ENCODE peak calls at places on chromosomes 3 and 15, in four cellular contexts. One of them, this sample, is unnamed.

GRCh38 chr15:89442671-89443307 is 53.6 kb downstream of the RHCG start:
- DNase-seq in fibroblast of mammary gland: peak
- DNase-seq in A549: peak
- DNase-seq in brain microvascular endothelial cell: peak
- DNase-seq in this sample: peak

GRCh38 chr3:160092760-160093159 is 104.1 kb downstream of the IL12A start:
- DNase-seq in A549: no peak
- DNase-seq in fibroblast of mammary gland: no peak
- DNase-seq in brain microvascular endothelial cell: no peak
- DNase-seq in this sample: no peak

GRCh38 chr15:69400850-69401249 is 13.3 kb upstream of the KIF23 start:
- DNase-seq in brain microvascular endothelial cell: no peak
- DNase-seq in fibroblast of mammary gland: no peak
- DNase-seq in A549: no peak
- DNase-seq in this sample: no peak

GRCh38 chr15:57861805-57862586 is 155.5 kb downstream of the POLR2M start:
- DNase-seq in fibroblast of mammary gland: peak
- DNase-seq in brain microvascular endothelial cell: peak
- DNase-seq in A549: no peak
- DNase-seq in this sample: peak

GRCh38 chr3:71703796-71704195 is 21.4 kb downstream of the EIF4E3 start:
- DNase-seq in brain microvascular endothelial cell: no peak
- DNase-seq in fibroblast of mammary gland: no peak
- DNase-seq in A549: no peak
- DNase-seq in this sample: no peak

GRCh38 chr15:74426404-74427281 is 7.1 kb downstream of the SEMA7A start:
- DNase-seq in A549: no peak
- DNase-seq in brain microvascular endothelial cell: no peak
- DNase-seq in fibroblast of mammary gland: no peak
- DNase-seq in this sample: no peak

GRCh38 chr15:33612721-33613304 is 302.0 kb downstream of the RYR3 start:
- DNase-seq in A549: no peak
- DNase-seq in brain microvascular endothelial cell: no peak
- DNase-seq in fibroblast of mammary gland: peak
- DNase-seq in this sample: no peak

GRCh38 chr3:50146316-50146901 is 8.7 kb upstream of the SEMA3F start:
- DNase-seq in A549: no peak
- DNase-seq in brain microvascular endothelial cell: no peak
- DNase-seq in fibroblast of mammary gland: no peak
- DNase-seq in this sample: no peak

GRCh38 chr3:31833391-31834165 is 147.5 kb downstream of the OSBPL10 start:
- DNase-seq in brain microvascular endothelial cell: no peak
- DNase-seq in A549: no peak
- DNase-seq in fibroblast of mammary gland: peak
- DNase-seq in this sample: peak

GRCh38 chr3:99747915-99748314 is 69.7 kb upstream of the CMSS1 start:
- DNase-seq in fibroblast of mammary gland: peak
- DNase-seq in brain microvascular endothelial cell: peak
- DNase-seq in A549: no peak
- DNase-seq in this sample: no peak

GRCh38 chr3:197393711-197394110 is 95.3 kb upstream of the DLG1 start:
- DNase-seq in A549: no peak
- DNase-seq in brain microvascular endothelial cell: no peak
- DNase-seq in fibroblast of mammary gland: no peak
- DNase-seq in this sample: no peak

GRCh38 chr15:47961401-47962090 is 159.2 kb upstream of the SLC24A5 start:
- DNase-seq in brain microvascular endothelial cell: no peak
- DNase-seq in A549: no peak
- DNase-seq in fibroblast of mammary gland: no peak
- DNase-seq in this sample: no peak

GRCh38 chr3:48798998-48799397 is 48.7 kb downstream of the PRKAR2A start:
- DNase-seq in fibroblast of mammary gland: no peak
- DNase-seq in A549: no peak
- DNase-seq in brain microvascular endothelial cell: no peak
- DNase-seq in this sample: no peak

GRCh38 chr15:83659011-83659811 is 5.3 kb downstream of the ADAMTSL3 start:
- DNase-seq in A549: no peak
- DNase-seq in fibroblast of mammary gland: no peak
- DNase-seq in brain microvascular endothelial cell: no peak
- DNase-seq in this sample: no peak

GRCh38 chr3:36546196-36546595 is 165.9 kb downstream of the STAC start:
- DNase-seq in brain microvascular endothelial cell: peak
- DNase-seq in fibroblast of mammary gland: peak
- DNase-seq in A549: no peak
- DNase-seq in this sample: no peak

GRCh38 chr15:83065431-83065830 is 1.6 kb downstream of the BTBD1 start:
- DNase-seq in A549: no peak
- DNase-seq in brain microvascular endothelial cell: no peak
- DNase-seq in fibroblast of mammary gland: no peak
- DNase-seq in this sample: peak

GRCh38 chr15:69853572-69853971 is 244.1 kb downstream of the TLE3 start:
- DNase-seq in brain microvascular endothelial cell: peak
- DNase-seq in fibroblast of mammary gland: peak
- DNase-seq in A549: peak
- DNase-seq in this sample: peak

GRCh38 chr3:43620953-43621405 is 832 bp downstream of the ANO10 start:
- DNase-seq in A549: peak
- DNase-seq in fibroblast of mammary gland: no peak
- DNase-seq in brain microvascular endothelial cell: peak
- DNase-seq in this sample: peak

GRCh38 chr3:106827515-106828213 is 549.6 kb upstream of the CCDC54 start:
- DNase-seq in brain microvascular endothelial cell: no peak
- DNase-seq in A549: no peak
- DNase-seq in fibroblast of mammary gland: no peak
- DNase-seq in this sample: peak

GRCh38 chr15:101091080-101092017 is 160.5 kb downstream of the CHSY1 start:
- DNase-seq in brain microvascular endothelial cell: peak
- DNase-seq in fibroblast of mammary gland: peak
- DNase-seq in A549: no peak
- DNase-seq in this sample: peak

GRCh38 chr15:40815042-40815678 is 7.9 kb upstream of the DNAJC17 start:
- DNase-seq in A549: no peak
- DNase-seq in fibroblast of mammary gland: no peak
- DNase-seq in brain microvascular endothelial cell: no peak
- DNase-seq in this sample: no peak

GRCh38 chr3:72299321-72299802 is 514.4 kb upstream of the PROK2 start:
- DNase-seq in A549: no peak
- DNase-seq in brain microvascular endothelial cell: peak
- DNase-seq in fibroblast of mammary gland: peak
- DNase-seq in this sample: no peak

GRCh38 chr3:45966969-45967640 is 23.8 kb downstream of the CXCR6 start:
- DNase-seq in brain microvascular endothelial cell: no peak
- DNase-seq in A549: no peak
- DNase-seq in fibroblast of mammary gland: no peak
- DNase-seq in this sample: no peak

GRCh38 chr15:40106203-40107161 is 2.2 kb downstream of the BMF start:
- DNase-seq in A549: peak
- DNase-seq in fibroblast of mammary gland: peak
- DNase-seq in brain microvascular endothelial cell: no peak
- DNase-seq in this sample: peak

GRCh38 chr15:42796955-42797779 is 60.2 kb upstream of the CDAN1 start:
- DNase-seq in A549: no peak
- DNase-seq in fibroblast of mammary gland: peak
- DNase-seq in brain microvascular endothelial cell: peak
- DNase-seq in this sample: no peak

GRCh38 chr15:63296195-63296594 is 18.8 kb downstream of the APH1B start:
- DNase-seq in A549: no peak
- DNase-seq in brain microvascular endothelial cell: no peak
- DNase-seq in fibroblast of mammary gland: no peak
- DNase-seq in this sample: no peak

GRCh38 chr3:14336414-14337285 is 65.8 kb upstream of the SLC6A6 start:
- DNase-seq in fibroblast of mammary gland: no peak
- DNase-seq in brain microvascular endothelial cell: no peak
- DNase-seq in A549: no peak
- DNase-seq in this sample: no peak

GRCh38 chr3:192237992-192238608 is 489.2 kb downstream of the FGF12 start:
- DNase-seq in A549: no peak
- DNase-seq in fibroblast of mammary gland: no peak
- DNase-seq in brain microvascular endothelial cell: no peak
- DNase-seq in this sample: no peak

GRCh38 chr3:127406309-127407025 is 118.6 kb upstream of the PRR20G start:
- DNase-seq in A549: peak
- DNase-seq in fibroblast of mammary gland: peak
- DNase-seq in brain microvascular endothelial cell: no peak
- DNase-seq in this sample: peak

GRCh38 chr15:33729648-33730047 is 238.6 kb upstream of the CHRM5 start:
- DNase-seq in brain microvascular endothelial cell: no peak
- DNase-seq in A549: peak
- DNase-seq in fibroblast of mammary gland: peak
- DNase-seq in this sample: peak

GRCh38 chr3:161560006-161560637 is 63.5 kb downstream of the OTOL1 start:
- DNase-seq in brain microvascular endothelial cell: peak
- DNase-seq in fibroblast of mammary gland: peak
- DNase-seq in A549: peak
- DNase-seq in this sample: peak

GRCh38 chr3:2872884-2873283 is 237.3 kb downstream of the IL5RA start:
- DNase-seq in brain microvascular endothelial cell: no peak
- DNase-seq in fibroblast of mammary gland: peak
- DNase-seq in A549: no peak
- DNase-seq in this sample: no peak

GRCh38 chr3:171781711-171782127 is 28.6 kb downstream of the PLD1 start:
- DNase-seq in fibroblast of mammary gland: peak
- DNase-seq in A549: no peak
- DNase-seq in brain microvascular endothelial cell: no peak
- DNase-seq in this sample: peak

GRCh38 chr15:80721476-80721875 is 26.4 kb downstream of the ABHD17C start:
- DNase-seq in A549: no peak
- DNase-seq in brain microvascular endothelial cell: no peak
- DNase-seq in fibroblast of mammary gland: no peak
- DNase-seq in this sample: no peak

GRCh38 chr15:86846059-86846458 is 766.4 kb downstream of the AGBL1 start:
- DNase-seq in brain microvascular endothelial cell: no peak
- DNase-seq in A549: no peak
- DNase-seq in fibroblast of mammary gland: no peak
- DNase-seq in this sample: no peak

GRCh38 chr3:11600501-11601282 is 43.0 kb downstream of the VGLL4 start:
- DNase-seq in fibroblast of mammary gland: peak
- DNase-seq in brain microvascular endothelial cell: peak
- DNase-seq in A549: peak
- DNase-seq in this sample: peak

GRCh38 chr3:101325393-101326134 is 5.2 kb upstream of the IMPG2 start:
- DNase-seq in A549: no peak
- DNase-seq in fibroblast of mammary gland: no peak
- DNase-seq in brain microvascular endothelial cell: no peak
- DNase-seq in this sample: peak

GRCh38 chr15:78907577-78907976 is 34.9 kb downstream of the MORF4L1 start:
- DNase-seq in brain microvascular endothelial cell: no peak
- DNase-seq in fibroblast of mammary gland: no peak
- DNase-seq in A549: no peak
- DNase-seq in this sample: peak
- TF ChIP-seq CTCF in brain microvascular endothelial cell: peak
- TF ChIP-seq CTCF in fibroblast of mammary gland: peak
- TF ChIP-seq CTCF in A549: peak
- TF ChIP-seq CTCF in this sample: peak

DNA sequence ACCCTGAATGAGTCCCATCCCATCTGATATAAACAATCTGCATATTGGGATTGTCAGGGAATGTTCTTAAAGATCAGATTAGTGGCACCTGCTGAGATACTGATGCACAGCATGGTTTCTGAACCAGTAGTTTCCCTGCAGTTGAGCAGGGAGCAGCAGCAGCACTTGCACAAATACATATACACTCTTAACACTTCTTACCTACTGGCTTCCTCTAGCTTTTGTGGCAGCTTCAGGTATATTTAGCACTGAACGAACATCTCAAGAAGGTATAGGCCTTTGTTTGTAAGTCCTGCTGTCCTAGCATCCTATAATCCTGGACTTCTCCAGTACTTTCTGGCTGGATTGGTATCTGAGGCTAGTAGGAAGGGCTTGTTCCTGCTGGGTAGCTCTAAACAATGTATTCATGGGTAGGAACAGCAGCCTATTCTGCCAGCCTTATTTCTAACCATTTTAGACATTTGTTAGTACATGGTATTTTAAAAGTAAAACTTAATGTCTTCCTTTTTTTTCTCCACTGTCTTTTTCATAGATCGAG is 4.5 kb downstream of the B2M start:
- DNase-seq in A549: no peak
- DNase-seq in brain microvascular endothelial cell: no peak
- DNase-seq in fibroblast of mammary gland: no peak
- DNase-seq in this sample: no peak
- H3K4me3 ChIP-seq in A549: no peak
- H3K4me3 ChIP-seq in brain microvascular endothelial cell: no peak
- H3K4me3 ChIP-seq in fibroblast of mammary gland: no peak
- H3K4me3 ChIP-seq in this sample: no peak

DNA sequence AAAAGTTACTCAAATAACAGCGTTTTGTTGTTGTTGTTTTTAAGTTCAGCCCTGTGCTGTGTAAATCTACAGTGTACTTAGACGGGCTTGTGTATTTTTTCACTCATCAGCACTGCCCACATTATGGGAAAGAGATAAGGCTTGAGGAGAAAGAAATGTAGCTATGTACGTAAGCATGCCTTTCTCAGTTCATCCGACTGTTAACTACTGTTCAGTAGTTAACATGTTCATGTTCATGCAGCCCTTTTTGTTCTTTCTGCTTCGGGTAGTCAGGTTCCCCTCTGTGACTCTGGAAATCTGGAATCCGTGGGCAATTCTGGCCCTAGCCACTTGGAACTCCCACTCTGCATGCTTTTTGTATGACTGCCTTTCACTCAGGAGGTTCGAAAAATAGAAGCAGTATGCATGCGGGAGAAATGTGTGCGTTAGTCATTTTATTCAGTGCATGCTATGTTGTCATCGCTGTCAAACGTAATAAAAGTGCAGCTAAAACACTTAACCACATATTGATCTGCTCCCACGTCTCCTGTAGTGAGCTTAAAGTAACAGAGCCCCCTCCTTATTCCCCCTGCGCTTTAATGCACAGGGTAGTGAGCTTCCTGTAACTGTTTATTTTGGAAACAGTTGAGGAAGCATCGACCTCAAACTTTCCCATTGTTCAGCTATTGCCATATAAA is 283.1 kb upstream of the NR2F2 start:
- DNase-seq in fibroblast of mammary gland: peak
- DNase-seq in A549: no peak
- DNase-seq in brain microvascular endothelial cell: peak
- DNase-seq in this sample: peak
- TF ChIP-seq CTCF in fibroblast of mammary gland: peak
- TF ChIP-seq CTCF in A549: no peak
- TF ChIP-seq CTCF in brain microvascular endothelial cell: peak
- TF ChIP-seq CTCF in this sample: no peak

DNA sequence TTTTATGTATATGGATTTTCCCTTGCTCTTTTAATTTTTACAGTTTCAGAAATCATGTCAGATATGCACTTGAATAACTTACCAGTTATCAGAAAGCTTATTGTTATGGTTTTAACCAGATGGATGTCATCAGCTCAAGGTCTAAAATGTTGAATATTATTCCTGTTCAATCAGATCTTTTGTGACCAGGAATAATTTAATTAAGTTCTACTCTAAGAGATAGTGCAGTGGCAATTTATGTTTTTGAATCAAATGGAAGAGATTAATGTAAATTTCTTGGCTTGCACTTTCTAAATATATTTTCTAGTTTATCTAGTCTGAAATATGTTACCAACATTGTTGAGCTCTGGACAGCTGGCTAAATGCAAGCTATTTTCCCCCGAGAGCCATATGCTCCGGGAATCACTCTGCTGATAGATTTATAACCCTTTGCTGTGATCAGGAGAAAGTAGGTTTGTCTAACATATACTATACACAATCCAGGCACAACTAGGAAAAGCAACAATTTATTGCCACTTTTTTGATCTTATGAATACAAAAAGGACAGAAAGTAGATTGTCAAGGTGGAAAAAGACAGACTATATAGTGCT is 76.8 kb upstream of the CD96 start:
- DNase-seq in fibroblast of mammary gland: no peak
- DNase-seq in A549: no peak
- DNase-seq in brain microvascular endothelial cell: no peak
- DNase-seq in this sample: no peak
- H3K4me3 ChIP-seq in fibroblast of mammary gland: no peak
- H3K4me3 ChIP-seq in A549: no peak
- H3K4me3 ChIP-seq in brain microvascular endothelial cell: no peak
- H3K4me3 ChIP-seq in this sample: no peak